ENCODE peak calls at places on chromosomes 5 and 9, in six cellular contexts. D is SK-N-SH, R is keratinocyte, X is fibroblast of lung, C is IMR-90, B is H9. N is an unnamed sample.

GRCh38 chr5:107072967-107073366 is 597.8 kb downstream of the EFNA5 start:
- DNase-seq in D (no peak), R (peak; percentile 23), X (no peak), C (no peak), B (no peak), N (no peak)

GRCh38 chr5:147203208-147203607 is 31.6 kb upstream of the STK32A start:
- DNase-seq in D (no peak), R (no peak), X (no peak), C (no peak), B (no peak), N (no peak)

GRCh38 chr5:160119905-160120266 is 636 bp upstream of the PWWP2A start:
- DNase-seq in D (no peak), R (no peak), X (no peak), C (no peak), B (no peak), N (no peak)

GRCh38 chr5:172417983-172418630 is 36.2 kb downstream of the SH3PXD2B start:
- DNase-seq in D (no peak), R (no peak), X (peak; percentile 100), C (peak; percentile 95), B (no peak), N (no peak)

GRCh38 chr9:17171309-17172094 is 36.7 kb downstream of the CNTLN start:
- DNase-seq in D (no peak), R (no peak), X (no peak), C (no peak), B (no peak), N (peak; percentile 36)

GRCh38 chr5:79771387-79771786 is 81.8 kb downstream of the CMYA5 start:
- DNase-seq in D (no peak), R (no peak), X (peak; percentile 16), C (peak; percentile 29), B (no peak), N (no peak)

GRCh38 chr5:164184158-164184557 is 678.7 kb downstream of the MAT2B start:
- DNase-seq in D (peak; percentile 7), R (no peak), X (no peak), C (no peak), B (no peak), N (no peak)

GRCh38 chr9:36823466-36823865 is 210.6 kb downstream of the PAX5 start:
- DNase-seq in D (no peak), R (no peak), X (no peak), C (no peak), B (no peak), N (no peak)

GRCh38 chr5:181133610-181134231 is 2.8 kb upstream of the OR2V1 start:
- DNase-seq in D (no peak), R (peak; percentile 25), X (peak; percentile 86), C (peak; percentile 51), B (no peak), N (no peak)

GRCh38 chr5:151825445-151825844 is 53.7 kb downstream of the G3BP1 start:
- DNase-seq in D (peak; percentile 64), R (no peak), X (peak; percentile 75), C (peak; percentile 69), B (peak; percentile 54), N (peak; percentile 38)

GRCh38 chr5:6484446-6484845 is 35.8 kb downstream of the UBE2QL1 start:
- DNase-seq in D (no peak), R (no peak), X (no peak), C (no peak), B (no peak), N (no peak)

DNA sequence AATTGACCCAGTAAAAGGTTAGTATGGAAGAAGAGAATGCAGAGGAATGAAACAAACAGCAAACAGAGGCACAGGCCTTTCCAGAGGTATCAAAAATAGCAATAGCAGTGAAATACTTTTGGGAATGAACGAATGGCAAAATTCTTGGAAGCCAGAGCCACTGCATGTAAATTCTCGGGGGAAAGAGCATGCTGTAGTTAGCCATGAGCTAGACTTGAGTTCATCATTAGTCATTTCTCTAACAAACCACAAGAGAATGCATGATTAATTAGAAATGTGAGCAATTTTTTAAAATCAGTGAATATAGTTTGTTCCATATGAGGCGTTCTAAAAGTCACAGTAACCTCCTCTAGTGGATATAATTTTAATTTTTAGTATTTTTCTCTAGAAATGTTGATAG is 170.3 kb upstream of the PRR16 start:
- DNase-seq in D (no peak), R (no peak), X (peak; percentile 84), C (peak; percentile 85), B (no peak), N (no peak)
- H2AFZ ChIP-seq in D (peak overlapping the region; percentile 82), R (no peak overlapping the region), X (no peak overlapping the region), C (no peak overlapping the region), B (no peak overlapping the region), N (no peak overlapping the region)

DNA sequence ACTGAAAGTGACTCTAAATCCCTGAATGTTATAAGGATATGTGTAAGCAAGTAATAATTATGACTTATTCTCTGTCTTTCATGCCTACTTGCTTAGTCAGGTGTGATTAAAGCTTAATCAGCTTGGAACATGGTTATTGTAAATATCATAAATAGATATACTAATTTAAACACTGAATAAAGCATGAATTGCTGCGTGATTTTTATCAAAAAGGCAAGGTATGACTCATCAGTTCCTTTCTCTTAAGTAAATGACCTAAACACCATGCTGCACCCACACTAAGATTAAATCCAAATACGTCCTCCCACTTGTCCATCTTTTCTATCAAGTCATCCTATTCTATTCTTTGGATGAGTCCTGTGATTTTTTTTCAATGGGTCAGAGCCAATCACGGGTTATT is 124.6 kb upstream of the MTAP start:
- DNase-seq in D (no peak), R (peak; percentile 98), X (peak; percentile 78), C (peak; percentile 94), B (no peak), N (no peak)
- H3K27ac ChIP-seq in D (no peak overlapping the region), R (peak overlapping the region; percentile 97), X (peak overlapping the region; percentile 39), C (no peak overlapping the region), B (no peak overlapping the region), N (no peak overlapping the region)

DNA sequence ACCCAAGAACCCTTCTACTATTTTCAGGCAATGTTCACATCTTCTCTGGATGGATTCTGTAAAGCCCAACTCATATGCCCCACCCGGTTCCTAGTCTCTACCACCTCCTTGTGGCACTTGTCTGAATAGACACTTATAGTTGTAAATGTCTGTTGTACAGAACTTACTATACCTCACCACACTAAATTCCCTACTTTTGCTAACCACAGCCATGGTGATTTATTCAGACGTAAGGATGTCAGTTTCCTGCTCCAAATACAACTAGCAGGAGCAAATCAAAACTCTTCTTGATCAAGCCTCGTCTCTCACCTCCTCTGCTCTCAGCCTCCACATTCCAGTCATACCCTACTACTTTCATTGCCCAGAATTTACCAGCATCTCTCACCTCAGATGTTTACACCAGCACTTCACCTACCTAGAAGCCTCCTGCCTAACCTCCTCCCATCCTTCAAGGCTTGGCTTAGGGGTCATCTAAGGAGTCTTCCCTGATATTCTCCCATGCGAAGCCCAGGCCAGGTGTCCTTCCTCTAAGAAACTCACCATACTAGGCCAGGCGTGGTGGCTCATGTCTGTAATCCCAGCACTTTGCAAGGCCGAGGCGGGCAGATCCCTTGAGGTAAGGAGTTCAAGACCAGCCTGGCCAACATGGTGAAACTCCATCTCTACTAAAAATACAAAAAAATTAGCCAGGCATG is 75.5 kb downstream of the MAPKAP1 start:
- DNase-seq in D (peak; percentile 71), R (no peak), X (peak; percentile 77), C (peak; percentile 57), B (no peak), N (peak; percentile 10)
- TF ChIP-seq CTCF in D (peak; percentile 68), R (peak; percentile 50), X (peak; percentile 70), C (peak; percentile 64), B (peak; percentile 76), N (peak; percentile 51)

GRCh38 chr5:177098103-177098771 is 11.5 kb downstream of the FGFR4 start:
- DNase-seq in D (peak; percentile 82), R (no peak), X (peak; percentile 92), C (peak; percentile 41), B (peak; percentile 32), N (no peak)
- H2AFZ ChIP-seq in D (no peak overlapping the region), R (no peak overlapping the region), X (peak overlapping the region; percentile 30), C (peak overlapping the region; percentile 88), B (no peak overlapping the region), N (no peak overlapping the region)

GRCh38 chr5:112124788-112125187 is 294.3 kb downstream of the EPB41L4A start:
- DNase-seq in D (no peak), R (no peak), X (no peak), C (no peak), B (no peak), N (no peak)
- H3K27ac ChIP-seq in D (no peak overlapping the region), R (no peak overlapping the region), X (no peak overlapping the region), C (no peak overlapping the region), B (no peak overlapping the region), N (no peak overlapping the region)

N was measured in DND-41.